ENCODE peak calls at places on chromosomes 4 and X, in nine cellular contexts. J is chondrocyte, L is ovary, Z is brain microvascular endothelial cell, S is nephron progenitor cell, Y is HFFc6, N is foreskin fibroblast, P is glutamatergic neuron, I is Panc1. H is an unnamed sample.
A peak's percentile ranks its signal among the peaks of the same experiment; 100 is the strongest.

GRCh38 chrX:22194207-22194606 is 78.5 kb upstream of the CBLL2 start:
- DNase-seq in S (no peak), P (no peak), Y (no peak), N (no peak), L (no peak), Z (no peak), I (no peak), J (no peak), H (no peak)

GRCh38 chrX:73944582-73944947 is 359.4 kb upstream of the ZCCHC13 start:
- DNase-seq in J (no peak), N (no peak), S (no peak), Z (no peak), I (no peak), Y (no peak), L (no peak), P (no peak), H (no peak)

GRCh38 chrX:115493015-115493414 is 68.0 kb upstream of the PLS3 start:
- DNase-seq in S (no peak), I (no peak), Y (no peak), J (no peak), Z (no peak), L (no peak), P (no peak), N (no peak), H (no peak)

GRCh38 chrX:53474707-53475106 is 40.5 kb upstream of the HSD17B10 start:
- DNase-seq in L (no peak), I (no peak), Y (no peak), Z (no peak), N (no peak), S (no peak), P (no peak), J (no peak), H (no peak)

GRCh38 chr4:182649698-182650477 is 267.3 kb downstream of the DCTD start:
- DNase-seq in Y (peak; percentile 15), L (no peak), I (no peak), S (no peak), Z (peak; percentile 42), N (peak; percentile 7), J (no peak), P (no peak), H (no peak)

GRCh38 chrX:133689997-133690599 is 274.8 kb upstream of the GPC4 start:
- DNase-seq in Y (no peak), I (no peak), Z (no peak), N (no peak), S (no peak), P (no peak), L (no peak), J (no peak), H (no peak)

GRCh38 chrX:9864011-9864410 is 77.8 kb downstream of the SHROOM2 start:
- DNase-seq in S (no peak), Z (no peak), Y (no peak), P (no peak), N (no peak), J (no peak), I (no peak), L (no peak), H (no peak)

GRCh38 chr4:169219440-169219839 is 51.3 kb downstream of the SH3RF1 start:
- DNase-seq in Y (no peak), S (no peak), N (no peak), P (no peak), L (peak; percentile 21), Z (no peak), J (no peak), I (no peak), H (no peak)

GRCh38 chr4:5925419-5926187 is 32.7 kb upstream of the CRMP1 start:
- DNase-seq in N (no peak), S (peak; percentile 26), L (no peak), I (no peak), Y (no peak), Z (no peak), P (no peak), J (no peak), H (no peak)

GRCh38 chrX:48966796-48967579 is 4.7 kb downstream of the KCND1 start:
- DNase-seq in L (no peak), Y (peak; percentile 29), N (peak; percentile 52), S (no peak), J (no peak), I (no peak), P (no peak), Z (peak; percentile 25), H (no peak)

GRCh38 chr4:187780070-187780469 is 215.5 kb upstream of the ZFP42 start:
- DNase-seq in Y (no peak), I (no peak), L (no peak), P (no peak), J (no peak), N (no peak), S (no peak), Z (no peak), H (no peak)

GRCh38 chrX:27998666-27999065 is 17.4 kb upstream of the DCAF8L1 start:
- DNase-seq in N (no peak), L (no peak), J (no peak), P (no peak), I (no peak), Y (no peak), S (no peak), Z (no peak), H (no peak)

DNA sequence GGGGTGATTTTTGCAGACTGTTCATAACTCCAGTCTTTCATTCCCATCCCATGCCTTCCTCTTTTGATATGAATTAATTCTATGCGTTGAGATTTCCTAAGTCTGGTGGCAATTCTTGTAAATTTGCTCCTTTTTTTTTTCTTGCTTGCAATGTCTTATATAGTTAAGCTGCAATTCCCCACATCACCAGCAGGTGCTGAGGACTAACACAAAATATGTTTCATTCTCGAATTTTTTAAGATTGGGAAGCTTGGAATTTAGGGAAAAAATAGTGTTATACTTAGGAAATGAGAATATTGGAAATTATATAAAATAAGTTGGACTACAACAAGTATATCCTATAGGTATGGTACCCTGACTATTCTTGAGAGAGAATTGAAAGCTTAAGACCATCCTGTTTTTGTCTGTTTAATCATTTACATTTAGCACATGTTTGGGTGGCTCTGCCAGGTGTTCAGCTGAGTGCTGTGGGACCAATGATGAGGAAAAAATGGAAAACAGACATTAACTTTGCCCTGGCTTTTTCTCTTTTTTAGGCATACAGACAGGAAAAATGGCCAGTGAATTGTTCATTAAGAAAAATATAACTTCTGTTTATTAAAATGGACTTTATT is 30.2 kb downstream of the AFF2 start:
- DNase-seq in N (peak; percentile 16), P (no peak), L (no peak), Z (peak; percentile 18), J (no peak), I (no peak), Y (no peak), S (no peak), H (no peak)
- TF ChIP-seq CTCF in N (peak; percentile 42), P (peak; percentile 81), L (no peak), Z (peak; percentile 64), J (peak; percentile 79), I (peak; percentile 67), Y (peak; percentile 71), S (peak; percentile 59), H (peak; percentile 25)

GRCh38 chrX:152641996-152642395 is 4.3 kb downstream of the GABRQ start:
- DNase-seq in Z (no peak), S (peak; percentile 22), P (peak; percentile 23), Y (no peak), N (peak; percentile 7), I (no peak), L (no peak), J (no peak), H (no peak)
- TF ChIP-seq CTCF in Z (peak; percentile 23), S (peak; percentile 24), P (peak; percentile 33), Y (peak; percentile 39), N (no peak), I (peak; percentile 50), L (no peak), J (peak; percentile 10), H (no peak)

GRCh38 chrX:37846141-37846540 is 1.2 kb downstream of the DYNLT3 start:
- DNase-seq in I (no peak), S (no peak), N (no peak), L (no peak), Z (no peak), Y (no peak), J (no peak), P (no peak), H (no peak)

GRCh38 chrX:37846558-37846933 is 825 bp downstream of the DYNLT3 start:
- DNase-seq in Y (no peak), S (no peak), Z (no peak), J (no peak), P (no peak), N (no peak), I (no peak), L (no peak), H (no peak)

GRCh38 chrX:37846934-37847732 is at the start of gene DYNLT3:
- DNase-seq in Z (peak; percentile 44), Y (peak; percentile 57), J (peak; percentile 86), N (peak; percentile 90), I (no peak), L (peak; percentile 65), S (peak; percentile 74), P (peak; percentile 75), H (peak; percentile 22)

GRCh38 chrX:37844622-37845021 is 2.7 kb downstream of the DYNLT3 start:
- DNase-seq in J (no peak), P (no peak), L (no peak), Z (no peak), N (no peak), S (no peak), Y (no peak), I (no peak), H (no peak)

GRCh38 chrX:37847733-37848197 is 394 bp upstream of the DYNLT3 start:
- DNase-seq in J (no peak), I (no peak), S (no peak), Y (no peak), L (no peak), N (no peak), Z (no peak), P (no peak), H (no peak)
- TF ChIP-seq CTCF in J (no peak), I (no peak), S (no peak), Y (no peak), L (no peak), N (no peak), Z (no peak), P (no peak), H (no peak)

DNA sequence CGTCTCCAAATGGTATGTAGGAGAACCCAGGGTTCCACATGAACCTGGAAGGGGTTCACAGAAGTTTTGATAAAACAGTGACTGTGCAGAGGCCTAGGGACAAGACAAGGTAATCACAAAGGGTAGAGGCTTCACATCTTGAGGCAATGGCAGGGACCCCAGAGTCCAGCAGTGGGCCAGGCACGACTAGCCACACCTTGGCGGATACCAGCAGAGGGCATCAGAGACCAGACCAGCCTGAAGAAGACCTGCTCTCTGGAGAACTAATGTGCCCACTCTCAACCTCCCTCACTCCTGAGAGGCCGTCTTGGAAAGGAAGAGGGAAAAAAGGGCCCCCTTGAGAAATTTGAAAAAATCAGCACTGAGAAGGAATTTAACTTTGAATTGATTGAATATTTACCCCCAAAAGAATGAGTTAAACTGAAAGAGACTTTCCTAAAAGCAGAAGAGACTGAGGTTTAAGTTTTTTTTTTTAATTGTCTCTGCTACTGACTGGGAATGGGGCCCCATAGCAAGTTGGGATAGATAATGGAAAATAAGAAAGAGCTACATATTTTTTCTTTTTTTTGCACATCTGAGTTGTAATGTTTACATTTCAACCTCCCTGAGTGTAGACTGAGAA is 243.8 kb upstream of the JADE1 start:
- DNase-seq in N (peak; percentile 55), S (peak; percentile 48), Z (no peak), Y (no peak), I (no peak), J (no peak), P (peak; percentile 29), L (peak; percentile 49), H (no peak)
- TF ChIP-seq CTCF in N (peak; percentile 33), S (peak; percentile 58), Z (peak; percentile 78), Y (peak; percentile 76), I (peak; percentile 79), J (peak; percentile 75), P (no peak), L (no peak), H (peak; percentile 20)

GRCh38 chr4:32460972-32461371 is 1740.8 kb downstream of the PCDH7 start:
- DNase-seq in N (no peak), P (no peak), L (no peak), Z (no peak), J (no peak), I (no peak), Y (no peak), S (no peak), H (no peak)

GRCh38 chr4:32462944-32463343 is 1742.8 kb downstream of the PCDH7 start:
- DNase-seq in P (peak; percentile 27), Z (peak; percentile 12), J (no peak), N (peak; percentile 54), S (no peak), L (no peak), I (no peak), Y (no peak), H (no peak)
- TF ChIP-seq CTCF in P (peak; percentile 53), Z (peak; percentile 63), J (peak; percentile 74), N (peak; percentile 41), S (peak; percentile 47), L (no peak), I (no peak), Y (peak; percentile 42), H (peak; percentile 24)

H was measured in D721Med.